ENCODE peak calls at places on chromosomes 7 and 10, in eight cellular contexts. One of them, this sample, is unnamed.

GRCh38 chr7:106668853-106669539 is 8.0 kb upstream of the CCDC71L start:
- DNase-seq in cardiac muscle cell: no peak
- DNase-seq in B cell: no peak
- DNase-seq in left cardiac atrium: no peak
- DNase-seq in activated naive CD8-positive, alpha-beta T cell treated with anti-CD3 and anti-CD28 coated beads, Interleukin-2, amount 50 U/mL, for 24 hours: no peak
- DNase-seq in left ventricle myocardium inferior: no peak
- DNase-seq in A549: no peak
- DNase-seq in IMR-90: no peak
- DNase-seq in this sample: no peak

GRCh38 chr7:36390199-36391090 is 783 bp downstream of the ANLN start:
- DNase-seq in cardiac muscle cell: peak; percentile 87
- DNase-seq in left ventricle myocardium inferior: peak; percentile 33
- DNase-seq in A549: peak; percentile 88
- DNase-seq in IMR-90: peak; percentile 87
- DNase-seq in activated naive CD8-positive, alpha-beta T cell treated with anti-CD3 and anti-CD28 coated beads, Interleukin-2, amount 50 U/mL, for 24 hours: peak; percentile 77
- DNase-seq in B cell: peak; percentile 19
- DNase-seq in left cardiac atrium: peak; percentile 72
- DNase-seq in this sample: peak; percentile 73

GRCh38 chr10:22712246-22712958 is 2.0 kb downstream of the PIP4K2A start:
- DNase-seq in activated naive CD8-positive, alpha-beta T cell treated with anti-CD3 and anti-CD28 coated beads, Interleukin-2, amount 50 U/mL, for 24 hours: no peak
- DNase-seq in left cardiac atrium: no peak
- DNase-seq in B cell: no peak
- DNase-seq in A549: no peak
- DNase-seq in left ventricle myocardium inferior: no peak
- DNase-seq in cardiac muscle cell: no peak
- DNase-seq in IMR-90: peak; percentile 41
- DNase-seq in this sample: no peak

GRCh38 chr7:140889645-140890044 is 35.1 kb downstream of the BRAF start:
- DNase-seq in activated naive CD8-positive, alpha-beta T cell treated with anti-CD3 and anti-CD28 coated beads, Interleukin-2, amount 50 U/mL, for 24 hours: no peak
- DNase-seq in A549: no peak
- DNase-seq in cardiac muscle cell: no peak
- DNase-seq in left ventricle myocardium inferior: no peak
- DNase-seq in B cell: no peak
- DNase-seq in IMR-90: no peak
- DNase-seq in left cardiac atrium: no peak
- DNase-seq in this sample: no peak

GRCh38 chr7:78746261-78746660 is 707.2 kb downstream of the MAGI2 start:
- DNase-seq in left cardiac atrium: no peak
- DNase-seq in A549: no peak
- DNase-seq in left ventricle myocardium inferior: no peak
- DNase-seq in activated naive CD8-positive, alpha-beta T cell treated with anti-CD3 and anti-CD28 coated beads, Interleukin-2, amount 50 U/mL, for 24 hours: no peak
- DNase-seq in IMR-90: no peak
- DNase-seq in B cell: no peak
- DNase-seq in cardiac muscle cell: no peak
- DNase-seq in this sample: no peak

GRCh38 chr10:20233423-20233822 is 417.2 kb downstream of the PLXDC2 start:
- DNase-seq in A549: no peak
- DNase-seq in left ventricle myocardium inferior: no peak
- DNase-seq in IMR-90: no peak
- DNase-seq in activated naive CD8-positive, alpha-beta T cell treated with anti-CD3 and anti-CD28 coated beads, Interleukin-2, amount 50 U/mL, for 24 hours: no peak
- DNase-seq in left cardiac atrium: no peak
- DNase-seq in cardiac muscle cell: peak; percentile 17
- DNase-seq in B cell: no peak
- DNase-seq in this sample: no peak

GRCh38 chr7:26090927-26091519 is 61.0 kb upstream of the NFE2L3 start:
- DNase-seq in left ventricle myocardium inferior: no peak
- DNase-seq in IMR-90: peak; percentile 74
- DNase-seq in B cell: peak; percentile 47
- DNase-seq in cardiac muscle cell: peak; percentile 69
- DNase-seq in left cardiac atrium: no peak
- DNase-seq in activated naive CD8-positive, alpha-beta T cell treated with anti-CD3 and anti-CD28 coated beads, Interleukin-2, amount 50 U/mL, for 24 hours: no peak
- DNase-seq in A549: peak; percentile 45
- DNase-seq in this sample: no peak

GRCh38 chr10:119401671-119402395 is 140.7 kb downstream of the RGS10 start:
- DNase-seq in activated naive CD8-positive, alpha-beta T cell treated with anti-CD3 and anti-CD28 coated beads, Interleukin-2, amount 50 U/mL, for 24 hours: no peak
- DNase-seq in left ventricle myocardium inferior: peak; percentile 82
- DNase-seq in B cell: no peak
- DNase-seq in A549: peak; percentile 89
- DNase-seq in IMR-90: peak; percentile 100
- DNase-seq in left cardiac atrium: peak; percentile 80
- DNase-seq in cardiac muscle cell: no peak
- DNase-seq in this sample: peak; percentile 88

GRCh38 chr10:92572362-92573090 is 1.4 kb downstream of the IDE start:
- DNase-seq in B cell: no peak
- DNase-seq in IMR-90: no peak
- DNase-seq in A549: no peak
- DNase-seq in activated naive CD8-positive, alpha-beta T cell treated with anti-CD3 and anti-CD28 coated beads, Interleukin-2, amount 50 U/mL, for 24 hours: no peak
- DNase-seq in left cardiac atrium: no peak
- DNase-seq in left ventricle myocardium inferior: no peak
- DNase-seq in cardiac muscle cell: no peak
- DNase-seq in this sample: no peak

GRCh38 chr10:77800320-77800719 is 126.2 kb downstream of the DLG5 start:
- DNase-seq in cardiac muscle cell: no peak
- DNase-seq in activated naive CD8-positive, alpha-beta T cell treated with anti-CD3 and anti-CD28 coated beads, Interleukin-2, amount 50 U/mL, for 24 hours: no peak
- DNase-seq in left cardiac atrium: no peak
- DNase-seq in B cell: no peak
- DNase-seq in left ventricle myocardium inferior: no peak
- DNase-seq in A549: no peak
- DNase-seq in IMR-90: no peak
- DNase-seq in this sample: no peak

GRCh38 chr10:93757136-93757535 is 600 bp upstream of the LGI1 start:
- DNase-seq in A549: no peak
- DNase-seq in left ventricle myocardium inferior: no peak
- DNase-seq in activated naive CD8-positive, alpha-beta T cell treated with anti-CD3 and anti-CD28 coated beads, Interleukin-2, amount 50 U/mL, for 24 hours: no peak
- DNase-seq in B cell: no peak
- DNase-seq in IMR-90: no peak
- DNase-seq in cardiac muscle cell: no peak
- DNase-seq in left cardiac atrium: no peak
- DNase-seq in this sample: no peak

GRCh38 chr10:80032503-80032902 is 46.0 kb upstream of the TMEM254 start:
- DNase-seq in B cell: no peak
- DNase-seq in A549: no peak
- DNase-seq in IMR-90: no peak
- DNase-seq in cardiac muscle cell: no peak
- DNase-seq in activated naive CD8-positive, alpha-beta T cell treated with anti-CD3 and anti-CD28 coated beads, Interleukin-2, amount 50 U/mL, for 24 hours: no peak
- DNase-seq in left ventricle myocardium inferior: no peak
- DNase-seq in left cardiac atrium: no peak
- DNase-seq in this sample: no peak